ENCODE peak calls at places on chromosome 1, in six cellular contexts. One of them, this sample, is unnamed.

GRCh38 chr1:221961532-221962292 is 219.8 kb upstream of the DUSP10 start:
- DNase-seq in IMR-90: peak; percentile 61
- DNase-seq in hepatocyte: peak; percentile 41
- DNase-seq in MM.1S: peak; percentile 85
- DNase-seq in tibial artery: no peak
- DNase-seq in NB4: peak; percentile 84
- DNase-seq in this sample: no peak

GRCh38 chr1:226201029-226201593 is 14.6 kb upstream of the ACBD3 start:
- DNase-seq in IMR-90: peak; percentile 9
- DNase-seq in hepatocyte: no peak
- DNase-seq in MM.1S: peak; percentile 60
- DNase-seq in tibial artery: no peak
- DNase-seq in NB4: peak; percentile 45
- DNase-seq in this sample: no peak

GRCh38 chr1:240914506-240914905 is 302.6 kb upstream of the GREM2 start:
- DNase-seq in IMR-90: no peak
- DNase-seq in hepatocyte: no peak
- DNase-seq in MM.1S: no peak
- DNase-seq in tibial artery: no peak
- DNase-seq in NB4: no peak
- DNase-seq in this sample: no peak

GRCh38 chr1:157653494-157653873 is 47.1 kb downstream of the FCRL3 start:
- DNase-seq in IMR-90: no peak
- DNase-seq in hepatocyte: no peak
- DNase-seq in MM.1S: no peak
- DNase-seq in tibial artery: no peak
- DNase-seq in NB4: no peak
- DNase-seq in this sample: no peak

GRCh38 chr1:243727503-243728191 is 122.4 kb downstream of the AKT3 start:
- DNase-seq in IMR-90: no peak
- DNase-seq in hepatocyte: no peak
- DNase-seq in MM.1S: peak; percentile 82
- DNase-seq in tibial artery: no peak
- DNase-seq in NB4: peak; percentile 87
- DNase-seq in this sample: no peak

GRCh38 chr1:167821969-167822685 is 91.8 kb downstream of the ADCY10 start:
- DNase-seq in IMR-90: peak; percentile 20
- DNase-seq in hepatocyte: no peak
- DNase-seq in MM.1S: no peak
- DNase-seq in tibial artery: no peak
- DNase-seq in NB4: no peak
- DNase-seq in this sample: no peak

GRCh38 chr1:29974345-29974744 is 738.0 kb downstream of the PTPRU start:
- DNase-seq in IMR-90: peak; percentile 88
- DNase-seq in hepatocyte: no peak
- DNase-seq in MM.1S: no peak
- DNase-seq in tibial artery: no peak
- DNase-seq in NB4: no peak
- DNase-seq in this sample: no peak

GRCh38 chr1:204261266-204261665 is 47.5 kb upstream of the GOLT1A start:
- DNase-seq in IMR-90: no peak
- DNase-seq in hepatocyte: no peak
- DNase-seq in MM.1S: no peak
- DNase-seq in tibial artery: no peak
- DNase-seq in NB4: no peak
- DNase-seq in this sample: peak; percentile 67

GRCh38 chr1:91864017-91864700 is 21.8 kb downstream of the TGFBR3 start:
- DNase-seq in IMR-90: peak; percentile 66
- DNase-seq in hepatocyte: no peak
- DNase-seq in MM.1S: no peak
- DNase-seq in tibial artery: no peak
- DNase-seq in NB4: peak; percentile 26
- DNase-seq in this sample: no peak

GRCh38 chr1:18279713-18280074 is 172.1 kb downstream of the IGSF21 start:
- DNase-seq in IMR-90: no peak
- DNase-seq in hepatocyte: no peak
- DNase-seq in MM.1S: no peak
- DNase-seq in tibial artery: no peak
- DNase-seq in NB4: no peak
- DNase-seq in this sample: no peak

GRCh38 chr1:204670152-204670927 is 15.2 kb downstream of the LRRN2 start:
- DNase-seq in IMR-90: peak; percentile 39
- DNase-seq in hepatocyte: peak; percentile 39
- DNase-seq in MM.1S: no peak
- DNase-seq in tibial artery: peak; percentile 25
- DNase-seq in NB4: no peak
- DNase-seq in this sample: no peak

GRCh38 chr1:155466996-155467395 is 95.6 kb downstream of the ASH1L start:
- DNase-seq in IMR-90: peak; percentile 90
- DNase-seq in hepatocyte: peak; percentile 22
- DNase-seq in MM.1S: no peak
- DNase-seq in tibial artery: no peak
- DNase-seq in NB4: no peak
- DNase-seq in this sample: no peak

GRCh38 chr1:182246783-182247182 is 144.8 kb downstream of the GLUL start:
- DNase-seq in IMR-90: no peak
- DNase-seq in hepatocyte: no peak
- DNase-seq in MM.1S: no peak
- DNase-seq in tibial artery: no peak
- DNase-seq in NB4: no peak
- DNase-seq in this sample: no peak

GRCh38 chr1:178324003-178324402 is 172.8 kb downstream of the CLEC20A start:
- DNase-seq in IMR-90: peak; percentile 71
- DNase-seq in hepatocyte: no peak
- DNase-seq in MM.1S: no peak
- DNase-seq in tibial artery: no peak
- DNase-seq in NB4: no peak
- DNase-seq in this sample: no peak

GRCh38 chr1:14800500-14801069 is 202.1 kb downstream of the KAZN start:
- DNase-seq in IMR-90: no peak
- DNase-seq in hepatocyte: no peak
- DNase-seq in MM.1S: no peak
- DNase-seq in tibial artery: no peak
- DNase-seq in NB4: peak; percentile 47
- DNase-seq in this sample: no peak

GRCh38 chr1:14804626-14805025 is 206.1 kb downstream of the KAZN start:
- DNase-seq in IMR-90: no peak
- DNase-seq in hepatocyte: no peak
- DNase-seq in MM.1S: no peak
- DNase-seq in tibial artery: no peak
- DNase-seq in NB4: peak; percentile 54
- DNase-seq in this sample: no peak

GRCh38 chr1:14806772-14807171 is 208.3 kb downstream of the KAZN start:
- DNase-seq in IMR-90: no peak
- DNase-seq in hepatocyte: no peak
- DNase-seq in MM.1S: no peak
- DNase-seq in tibial artery: no peak
- DNase-seq in NB4: no peak
- DNase-seq in this sample: no peak

GRCh38 chr1:14800014-14800413 is 201.5 kb downstream of the KAZN start:
- DNase-seq in IMR-90: no peak
- DNase-seq in hepatocyte: no peak
- DNase-seq in MM.1S: no peak
- DNase-seq in tibial artery: no peak
- DNase-seq in NB4: no peak
- DNase-seq in this sample: no peak

GRCh38 chr1:14803002-14803789 is 204.7 kb downstream of the KAZN start:
- DNase-seq in IMR-90: no peak
- DNase-seq in hepatocyte: no peak
- DNase-seq in MM.1S: no peak
- DNase-seq in tibial artery: no peak
- DNase-seq in NB4: no peak
- DNase-seq in this sample: no peak
- TF ChIP-seq CTCF in IMR-90: no peak
- TF ChIP-seq CTCF in hepatocyte: no peak
- TF ChIP-seq CTCF in MM.1S: no peak
- TF ChIP-seq CTCF in tibial artery: no peak
- TF ChIP-seq CTCF in NB4: no peak
- TF ChIP-seq CTCF in this sample: no peak

GRCh38 chr1:21539933-21540332 is 30.7 kb downstream of the ALPL start:
- DNase-seq in IMR-90: no peak
- DNase-seq in hepatocyte: no peak
- DNase-seq in MM.1S: no peak
- DNase-seq in tibial artery: no peak
- DNase-seq in NB4: peak; percentile 29
- DNase-seq in this sample: no peak
- TF ChIP-seq CTCF in IMR-90: peak; percentile 30
- TF ChIP-seq CTCF in hepatocyte: no peak
- TF ChIP-seq CTCF in MM.1S: no peak
- TF ChIP-seq CTCF in tibial artery: no peak
- TF ChIP-seq CTCF in NB4: peak; percentile 43
- TF ChIP-seq CTCF in this sample: no peak

DNA sequence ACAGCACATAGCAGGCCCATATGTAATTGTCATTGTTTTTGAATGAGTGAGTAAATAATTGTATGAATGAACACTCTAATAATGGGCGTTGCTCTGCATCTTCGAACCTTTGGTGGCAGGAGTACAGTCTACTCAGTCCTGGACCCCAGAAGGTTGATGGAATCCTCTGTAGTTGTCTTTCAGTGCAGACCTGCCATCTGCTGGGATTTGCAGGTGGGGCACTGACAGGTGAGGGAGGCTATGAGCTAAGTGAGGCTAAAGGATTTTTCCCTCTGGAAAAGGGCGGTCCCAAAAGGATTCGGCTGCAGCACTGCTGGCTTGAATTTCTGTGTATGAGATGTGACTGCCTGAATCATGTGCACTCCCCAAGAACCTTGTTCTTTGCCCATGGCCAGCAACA is 53.4 kb downstream of the PLXNA2 start:
- DNase-seq in IMR-90: no peak
- DNase-seq in hepatocyte: no peak
- DNase-seq in MM.1S: no peak
- DNase-seq in tibial artery: no peak
- DNase-seq in NB4: no peak
- DNase-seq in this sample: no peak
- TF ChIP-seq CTCF in IMR-90: no peak
- TF ChIP-seq CTCF in hepatocyte: peak; percentile 15
- TF ChIP-seq CTCF in MM.1S: no peak
- TF ChIP-seq CTCF in tibial artery: no peak
- TF ChIP-seq CTCF in NB4: no peak
- TF ChIP-seq CTCF in this sample: no peak

DNA sequence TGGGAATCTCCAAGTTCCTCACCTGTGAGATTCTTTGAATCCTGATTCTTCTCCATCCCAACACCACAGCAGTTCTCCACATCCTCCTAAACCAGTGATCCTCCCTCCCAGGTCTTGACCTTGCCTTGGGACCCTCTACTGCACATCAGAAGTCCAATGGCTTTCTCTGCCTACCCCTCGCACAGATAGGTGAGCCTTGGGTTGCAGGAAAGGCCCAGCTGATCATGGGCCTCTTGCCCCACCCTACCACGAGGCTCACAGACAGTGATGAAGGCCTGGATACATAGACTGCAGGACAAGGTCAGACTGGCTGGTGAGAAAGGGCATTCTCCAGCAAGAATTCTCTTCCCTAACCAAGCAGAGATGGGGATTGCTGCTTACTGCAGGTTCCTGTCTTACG is 825 bp downstream of the FABP3 start:
- DNase-seq in IMR-90: no peak
- DNase-seq in hepatocyte: no peak
- DNase-seq in MM.1S: no peak
- DNase-seq in tibial artery: no peak
- DNase-seq in NB4: no peak
- DNase-seq in this sample: no peak
- TF ChIP-seq CTCF in IMR-90: no peak
- TF ChIP-seq CTCF in hepatocyte: no peak
- TF ChIP-seq CTCF in MM.1S: no peak
- TF ChIP-seq CTCF in tibial artery: no peak
- TF ChIP-seq CTCF in NB4: no peak
- TF ChIP-seq CTCF in this sample: no peak

GRCh38 chr1:68454534-68454933 is 4.8 kb upstream of the RPE65 start:
- DNase-seq in IMR-90: no peak
- DNase-seq in hepatocyte: no peak
- DNase-seq in MM.1S: no peak
- DNase-seq in tibial artery: no peak
- DNase-seq in NB4: no peak
- DNase-seq in this sample: no peak
- TF ChIP-seq CTCF in IMR-90: no peak
- TF ChIP-seq CTCF in hepatocyte: no peak
- TF ChIP-seq CTCF in MM.1S: peak; percentile 3
- TF ChIP-seq CTCF in tibial artery: no peak
- TF ChIP-seq CTCF in NB4: no peak
- TF ChIP-seq CTCF in this sample: no peak

DNA sequence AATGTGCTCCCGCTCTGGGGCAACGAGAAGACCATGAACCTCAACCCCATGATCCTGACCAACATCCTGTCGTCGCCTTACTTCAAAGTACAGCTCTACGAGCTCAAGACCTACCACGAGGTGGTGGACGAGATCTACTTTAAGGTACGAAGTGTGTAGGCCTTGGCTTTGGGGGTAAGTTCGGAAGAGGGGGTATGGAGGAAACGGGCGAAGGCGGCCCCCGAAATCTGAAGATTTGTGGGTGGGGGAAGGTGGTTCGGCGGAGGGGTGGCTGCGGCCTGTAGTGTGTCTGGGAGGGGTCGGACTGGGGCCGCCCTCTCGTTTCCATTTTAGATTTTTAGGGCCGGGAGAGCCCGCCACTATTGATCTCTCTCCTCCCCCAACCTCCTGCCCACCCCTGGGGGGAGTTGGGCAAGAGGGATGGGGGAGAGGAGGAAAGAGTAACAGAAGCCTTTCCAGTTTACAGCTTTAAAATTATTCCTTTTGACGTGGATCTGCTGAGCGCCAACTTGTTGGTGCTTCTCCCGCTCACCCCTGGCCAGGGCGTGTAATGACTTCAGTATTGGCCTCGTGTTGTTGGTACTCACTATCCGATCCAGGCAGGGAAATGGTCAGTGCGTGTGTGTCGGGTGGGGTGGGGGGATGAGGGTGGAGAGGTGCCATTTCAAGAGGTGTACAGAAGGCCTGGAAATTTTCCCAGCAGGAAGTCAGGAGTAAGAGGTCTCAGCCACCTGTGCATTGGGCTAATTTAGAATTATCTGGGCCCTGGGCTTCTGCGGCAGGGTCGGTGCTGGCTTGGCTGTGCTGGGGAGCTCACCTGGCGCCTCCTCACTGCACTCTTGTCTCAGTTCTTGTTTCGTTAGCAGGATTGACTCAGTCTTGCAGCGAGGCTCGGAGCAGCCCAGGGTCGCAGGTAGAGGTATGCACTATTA is 880 bp downstream of the PRPF38B start:
- DNase-seq in IMR-90: peak; percentile 78
- DNase-seq in hepatocyte: peak; percentile 76
- DNase-seq in MM.1S: peak; percentile 64
- DNase-seq in tibial artery: peak; percentile 69
- DNase-seq in NB4: peak; percentile 82
- DNase-seq in this sample: peak; percentile 83
- TF ChIP-seq CTCF in IMR-90: peak; percentile 37
- TF ChIP-seq CTCF in hepatocyte: peak; percentile 51
- TF ChIP-seq CTCF in MM.1S: peak; percentile 21
- TF ChIP-seq CTCF in tibial artery: no peak
- TF ChIP-seq CTCF in NB4: no peak
- TF ChIP-seq CTCF in this sample: no peak

GRCh38 chr1:212980123-212980800 is 29.9 kb downstream of the VASH2 start:
- DNase-seq in IMR-90: peak; percentile 90
- DNase-seq in hepatocyte: no peak
- DNase-seq in MM.1S: no peak
- DNase-seq in tibial artery: no peak
- DNase-seq in NB4: no peak
- DNase-seq in this sample: no peak
- TF ChIP-seq CTCF in IMR-90: peak; percentile 11
- TF ChIP-seq CTCF in hepatocyte: no peak
- TF ChIP-seq CTCF in MM.1S: no peak
- TF ChIP-seq CTCF in tibial artery: no peak
- TF ChIP-seq CTCF in NB4: no peak
- TF ChIP-seq CTCF in this sample: no peak